ENCODE peak calls at places on chromosomes 3 and 15, in four cellular contexts. One of them, this sample, is unnamed.

GRCh38 chr15:41983221-41983620 is 10.9 kb upstream of the EHD4 start:
- DNase-seq in B cell: no peak
- DNase-seq in CD14-positive monocyte: no peak
- DNase-seq in bronchial epithelial cell: no peak
- DNase-seq in this sample: no peak

GRCh38 chr3:138786788-138787276 is 47.9 kb downstream of the PIK3CB start:
- DNase-seq in B cell: no peak
- DNase-seq in CD14-positive monocyte: peak
- DNase-seq in bronchial epithelial cell: peak
- DNase-seq in this sample: no peak

GRCh38 chr3:40387001-40387894 is at the start of gene ENTPD3:
- DNase-seq in B cell: no peak
- DNase-seq in CD14-positive monocyte: no peak
- DNase-seq in bronchial epithelial cell: peak
- DNase-seq in this sample: peak

GRCh38 chr3:16427309-16427965 is 86.1 kb downstream of the RFTN1 start:
- DNase-seq in B cell: no peak
- DNase-seq in CD14-positive monocyte: no peak
- DNase-seq in bronchial epithelial cell: peak
- DNase-seq in this sample: no peak

GRCh38 chr3:64954995-64955636 is 267.3 kb upstream of the ADAMTS9 start:
- DNase-seq in B cell: no peak
- DNase-seq in CD14-positive monocyte: no peak
- DNase-seq in bronchial epithelial cell: peak
- DNase-seq in this sample: peak

GRCh38 chr15:65792130-65792987 is at the start of gene DENND4A:
- DNase-seq in B cell: peak
- DNase-seq in CD14-positive monocyte: peak
- DNase-seq in bronchial epithelial cell: peak
- DNase-seq in this sample: peak

GRCh38 chr15:70561885-70562284 is 201.5 kb downstream of the UACA start:
- DNase-seq in B cell: no peak
- DNase-seq in CD14-positive monocyte: no peak
- DNase-seq in bronchial epithelial cell: no peak
- DNase-seq in this sample: no peak

GRCh38 chr3:127764841-127765362 is 57.4 kb downstream of the MGLL start:
- DNase-seq in B cell: no peak
- DNase-seq in CD14-positive monocyte: no peak
- DNase-seq in bronchial epithelial cell: no peak
- DNase-seq in this sample: no peak

GRCh38 chr3:140588558-140588957 is 89.3 kb upstream of the TRIM42 start:
- DNase-seq in B cell: no peak
- DNase-seq in CD14-positive monocyte: no peak
- DNase-seq in bronchial epithelial cell: no peak
- DNase-seq in this sample: no peak

GRCh38 chr3:8625991-8626390 is 18.6 kb downstream of the SSUH2 start:
- DNase-seq in B cell: no peak
- DNase-seq in CD14-positive monocyte: no peak
- DNase-seq in bronchial epithelial cell: no peak
- DNase-seq in this sample: no peak

GRCh38 chr3:179811321-179812095 is 158.7 kb downstream of the USP13 start:
- DNase-seq in B cell: no peak
- DNase-seq in CD14-positive monocyte: no peak
- DNase-seq in bronchial epithelial cell: peak
- DNase-seq in this sample: peak

GRCh38 chr15:63211549-63211948 is 22.1 kb downstream of the RAB8B start:
- DNase-seq in B cell: no peak
- DNase-seq in CD14-positive monocyte: no peak
- DNase-seq in bronchial epithelial cell: no peak
- DNase-seq in this sample: no peak

DNA sequence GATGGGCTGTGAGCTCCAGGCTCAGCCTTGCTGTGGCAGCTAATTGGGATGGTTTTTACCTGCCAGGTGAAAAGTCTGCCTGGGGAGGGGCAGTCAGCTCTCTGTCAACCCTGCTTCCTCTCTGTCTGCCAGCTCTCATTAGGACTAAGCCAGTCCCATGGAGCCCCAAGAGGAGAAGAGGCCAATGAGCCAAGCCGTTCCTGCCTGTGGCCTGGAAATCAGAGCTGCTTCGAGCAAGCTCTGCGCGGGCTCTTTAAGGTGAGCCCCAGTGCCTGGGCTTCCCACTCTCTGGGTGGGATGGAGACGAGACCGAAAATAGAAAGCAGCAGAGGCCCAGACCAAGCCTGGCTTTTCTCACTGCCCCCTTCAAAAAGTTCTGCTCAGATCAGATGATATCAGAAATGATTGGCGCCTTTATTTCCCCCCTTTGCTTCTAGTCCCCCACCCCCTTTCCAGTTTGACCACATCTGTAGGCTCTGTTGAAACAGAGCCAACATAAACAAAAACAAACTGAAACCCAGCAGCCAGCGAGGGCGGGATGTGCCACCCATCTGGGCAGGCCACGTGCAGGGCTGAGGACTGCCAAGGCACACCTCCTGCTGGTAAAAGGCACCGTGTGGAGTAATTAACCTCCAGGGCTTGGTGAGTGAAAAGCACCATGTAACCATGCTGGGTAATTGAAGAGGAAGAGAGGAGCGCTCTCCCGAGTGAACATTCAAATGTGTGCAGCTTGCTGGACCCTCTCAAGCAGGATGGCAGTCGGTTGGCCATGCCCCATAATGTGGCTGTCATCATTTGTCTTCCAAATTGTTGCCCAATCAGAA is 471.0 kb upstream of the PROK2 start:
- DNase-seq in B cell: no peak
- DNase-seq in CD14-positive monocyte: no peak
- DNase-seq in bronchial epithelial cell: peak
- DNase-seq in this sample: peak
- TF ChIP-seq CTCF in B cell: no peak
- TF ChIP-seq CTCF in CD14-positive monocyte: no peak
- TF ChIP-seq CTCF in bronchial epithelial cell: peak
- TF ChIP-seq CTCF in this sample: no peak

DNA sequence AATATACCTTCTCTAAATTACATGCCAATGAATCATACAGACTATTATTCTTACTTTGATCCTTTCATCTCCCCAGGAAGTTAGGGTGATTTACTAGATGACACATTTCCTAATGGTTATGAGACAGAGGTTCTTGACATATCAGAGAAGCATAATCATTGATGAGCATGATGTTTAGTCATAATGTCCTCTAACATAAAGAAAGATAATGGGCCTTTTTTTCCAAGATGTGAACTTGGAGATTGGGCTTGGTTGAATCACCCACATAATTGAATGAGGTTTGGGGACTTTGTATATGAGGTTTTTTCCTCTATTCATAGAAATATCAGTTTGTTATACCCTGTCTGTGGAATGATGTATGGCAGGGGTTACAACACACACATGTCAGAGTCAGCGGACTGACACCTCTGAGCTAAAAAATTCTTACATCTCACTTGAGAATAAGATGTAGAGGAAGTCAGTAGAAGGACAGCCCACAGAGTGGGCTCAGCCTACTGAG is 69.7 kb upstream of the DCBLD2 start:
- DNase-seq in B cell: no peak
- DNase-seq in CD14-positive monocyte: no peak
- DNase-seq in bronchial epithelial cell: peak
- DNase-seq in this sample: peak
- TF ChIP-seq CTCF in B cell: no peak
- TF ChIP-seq CTCF in CD14-positive monocyte: no peak
- TF ChIP-seq CTCF in bronchial epithelial cell: no peak
- TF ChIP-seq CTCF in this sample: no peak

GRCh38 chr15:80433836-80434235 is 29.7 kb downstream of the ARNT2 start:
- DNase-seq in B cell: no peak
- DNase-seq in CD14-positive monocyte: no peak
- DNase-seq in bronchial epithelial cell: no peak
- DNase-seq in this sample: no peak

GRCh38 chr15:80436511-80437307 is 32.5 kb downstream of the ARNT2 start:
- DNase-seq in B cell: no peak
- DNase-seq in CD14-positive monocyte: no peak
- DNase-seq in bronchial epithelial cell: peak
- DNase-seq in this sample: peak

GRCh38 chr15:80434926-80435720 is 30.9 kb downstream of the ARNT2 start:
- DNase-seq in B cell: no peak
- DNase-seq in CD14-positive monocyte: no peak
- DNase-seq in bronchial epithelial cell: no peak
- DNase-seq in this sample: no peak

GRCh38 chr15:80429964-80430363 is 25.8 kb downstream of the ARNT2 start:
- DNase-seq in B cell: no peak
- DNase-seq in CD14-positive monocyte: no peak
- DNase-seq in bronchial epithelial cell: no peak
- DNase-seq in this sample: no peak

GRCh38 chr15:80431635-80432034 is 27.5 kb downstream of the ARNT2 start:
- DNase-seq in B cell: no peak
- DNase-seq in CD14-positive monocyte: no peak
- DNase-seq in bronchial epithelial cell: no peak
- DNase-seq in this sample: no peak
- TF ChIP-seq CTCF in B cell: no peak
- TF ChIP-seq CTCF in CD14-positive monocyte: no peak
- TF ChIP-seq CTCF in bronchial epithelial cell: no peak
- TF ChIP-seq CTCF in this sample: no peak

DNA sequence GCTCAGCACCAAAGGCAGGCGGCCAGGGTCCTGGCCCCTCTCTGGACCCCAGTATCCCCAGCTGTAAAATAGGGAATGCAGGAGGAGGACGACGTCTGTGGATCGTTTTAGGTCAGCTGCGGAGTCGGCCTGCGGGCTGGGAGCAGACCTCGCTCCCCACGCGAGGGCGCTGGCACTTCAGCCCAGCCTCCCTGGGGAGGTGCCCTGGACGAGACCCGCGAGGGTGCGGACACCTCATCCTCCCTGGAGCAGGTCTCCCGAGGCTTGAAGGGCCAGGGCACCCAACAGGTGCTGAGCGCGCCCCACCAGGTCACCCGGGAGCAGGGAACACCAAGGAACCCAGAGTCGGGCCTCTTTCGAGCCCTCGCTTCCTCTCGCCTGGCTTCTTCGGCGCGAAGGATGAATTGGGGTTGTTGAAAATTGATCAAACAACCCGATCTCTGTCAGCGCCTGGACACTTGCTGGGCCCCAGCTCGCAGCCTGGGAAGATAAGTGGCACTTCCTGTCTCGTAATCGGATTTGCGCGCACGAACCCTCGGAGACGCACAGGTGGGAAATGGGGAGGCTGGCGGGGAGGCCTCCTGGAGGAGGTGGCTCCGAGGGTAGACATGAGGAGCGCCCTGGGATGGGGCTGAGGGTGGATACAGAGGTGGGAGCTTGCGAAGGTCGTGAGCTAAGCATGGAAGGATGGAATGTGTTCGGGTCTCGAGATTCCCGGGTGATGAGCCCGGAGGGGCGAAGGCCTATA is 588 bp upstream of the VIPR1 start:
- DNase-seq in B cell: peak
- DNase-seq in CD14-positive monocyte: no peak
- DNase-seq in bronchial epithelial cell: peak
- DNase-seq in this sample: peak
- TF ChIP-seq CTCF in B cell: peak
- TF ChIP-seq CTCF in CD14-positive monocyte: peak
- TF ChIP-seq CTCF in bronchial epithelial cell: peak
- TF ChIP-seq CTCF in this sample: peak

DNA sequence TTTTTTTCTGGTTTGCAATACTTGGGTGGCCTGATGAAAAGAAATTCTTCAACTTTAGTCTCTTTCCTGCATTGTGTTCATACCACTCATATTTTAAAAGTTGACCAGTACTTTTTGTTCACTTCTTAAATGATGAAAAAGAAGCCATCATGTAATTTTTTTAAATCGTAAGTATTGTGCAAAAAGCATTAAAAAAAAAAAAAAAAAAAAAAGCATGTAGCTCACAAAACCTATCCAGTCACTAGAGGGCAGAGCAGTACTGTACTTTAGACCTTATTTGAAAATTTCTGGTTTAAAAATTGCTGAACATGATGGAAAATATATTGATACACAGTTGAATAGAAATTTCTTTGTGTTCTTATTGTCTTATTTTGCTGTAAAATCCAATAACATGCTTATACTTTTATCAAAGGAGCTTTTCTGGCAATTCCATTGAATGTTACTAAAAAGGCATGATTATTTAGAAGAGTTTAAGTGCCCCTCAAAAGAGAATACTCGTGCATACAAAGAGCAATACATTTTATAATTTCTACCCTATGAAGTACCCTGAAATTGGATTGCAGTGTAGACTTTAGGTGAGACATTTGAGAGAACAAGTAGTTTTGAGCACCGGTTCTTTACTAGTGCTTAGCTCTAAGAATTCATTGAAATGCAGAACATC is 137.7 kb downstream of the BBX start:
- DNase-seq in B cell: no peak
- DNase-seq in CD14-positive monocyte: no peak
- DNase-seq in bronchial epithelial cell: peak
- DNase-seq in this sample: no peak
- TF ChIP-seq CTCF in B cell: peak
- TF ChIP-seq CTCF in CD14-positive monocyte: peak
- TF ChIP-seq CTCF in bronchial epithelial cell: peak
- TF ChIP-seq CTCF in this sample: peak

DNA sequence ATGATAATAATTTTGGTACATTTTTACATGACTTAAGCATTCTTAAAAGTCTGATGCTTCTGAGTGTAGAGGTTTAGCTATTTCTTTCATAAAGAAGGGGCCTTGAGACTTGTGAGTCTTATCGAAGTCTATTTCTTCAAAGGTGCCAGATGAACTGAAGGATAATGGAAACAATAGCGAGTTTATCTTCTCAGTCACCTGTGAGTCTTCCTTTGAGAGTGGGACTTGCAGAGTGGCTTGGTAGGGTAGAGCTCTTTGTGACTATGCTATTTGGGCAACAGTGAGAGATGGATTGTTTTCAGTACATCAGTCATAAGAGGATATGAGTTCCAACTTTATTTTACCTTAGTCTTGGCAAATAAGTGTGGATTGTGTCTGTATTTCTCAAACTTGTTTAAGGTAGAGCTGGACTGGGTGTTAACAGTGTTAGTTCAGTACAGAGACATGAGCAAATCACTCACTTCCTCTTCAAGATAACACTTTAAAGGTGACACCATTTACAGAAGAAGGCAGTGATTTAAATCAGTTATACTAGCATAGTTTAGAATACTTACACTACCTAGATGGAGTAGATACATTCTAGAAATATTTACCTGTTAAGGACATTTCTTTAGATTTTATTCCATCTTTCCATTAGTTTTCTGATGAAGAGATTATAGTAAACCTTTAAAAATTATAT is 3.2 kb downstream of the AKAP13 start:
- DNase-seq in B cell: no peak
- DNase-seq in CD14-positive monocyte: no peak
- DNase-seq in bronchial epithelial cell: no peak
- DNase-seq in this sample: no peak
- TF ChIP-seq CTCF in B cell: no peak
- TF ChIP-seq CTCF in CD14-positive monocyte: no peak
- TF ChIP-seq CTCF in bronchial epithelial cell: no peak
- TF ChIP-seq CTCF in this sample: no peak

GRCh38 chr15:44243146-44243545 is 45.4 kb upstream of the GOLM2 start:
- DNase-seq in B cell: no peak
- DNase-seq in CD14-positive monocyte: no peak
- DNase-seq in bronchial epithelial cell: no peak
- DNase-seq in this sample: no peak

GRCh38 chr15:44246521-44247268 is 41.8 kb upstream of the GOLM2 start:
- DNase-seq in B cell: no peak
- DNase-seq in CD14-positive monocyte: no peak
- DNase-seq in bronchial epithelial cell: no peak
- DNase-seq in this sample: no peak

GRCh38 chr15:44243829-44244228 is 44.7 kb upstream of the GOLM2 start:
- DNase-seq in B cell: no peak
- DNase-seq in CD14-positive monocyte: no peak
- DNase-seq in bronchial epithelial cell: no peak
- DNase-seq in this sample: no peak
- TF ChIP-seq CTCF in B cell: no peak
- TF ChIP-seq CTCF in CD14-positive monocyte: no peak
- TF ChIP-seq CTCF in bronchial epithelial cell: no peak
- TF ChIP-seq CTCF in this sample: no peak

GRCh38 chr15:101114610-101115009 is 137.2 kb downstream of the CHSY1 start:
- DNase-seq in B cell: no peak
- DNase-seq in CD14-positive monocyte: no peak
- DNase-seq in bronchial epithelial cell: no peak
- DNase-seq in this sample: no peak
- TF ChIP-seq CTCF in B cell: no peak
- TF ChIP-seq CTCF in CD14-positive monocyte: no peak
- TF ChIP-seq CTCF in bronchial epithelial cell: no peak
- TF ChIP-seq CTCF in this sample: no peak

This sample was measured in Calu3.